ENCODE peak calls at places on chromosomes 12 and 14, in four cellular contexts. N is GM23248, W is heart right ventricle, L is uterus. J is an unnamed sample.

GRCh38 chr12:4106617-4107016 is 166.9 kb upstream of the CCND2 start:
- DNase-seq in L (no peak), W (no peak), N (no peak), J (no peak)

GRCh38 chr14:21498540-21499526 is 12.3 kb downstream of the METTL3 start:
- DNase-seq in N (peak), W (no peak), L (no peak), J (no peak)

GRCh38 chr14:61120576-61120975 is 139.5 kb downstream of the SLC38A6 start:
- DNase-seq in L (no peak), N (no peak), W (no peak), J (no peak)

GRCh38 chr12:3973269-3973884 is 100.2 kb upstream of the PARP11 start:
- DNase-seq in L (no peak), W (no peak), N (no peak), J (no peak)

GRCh38 chr12:132836803-132837331 is 8.2 kb upstream of the GOLGA3 start:
- DNase-seq in W (no peak), N (no peak), L (no peak), J (no peak)

GRCh38 chr14:77926942-77927341 is 127.0 kb downstream of the ADCK1 start:
- DNase-seq in L (no peak), N (no peak), W (no peak), J (no peak)

GRCh38 chr14:76109087-76109880 is 42.4 kb upstream of the GPATCH2L start:
- DNase-seq in L (no peak), W (no peak), N (peak), J (no peak)

GRCh38 chr12:1796515-1797010 is 23.8 kb upstream of the LRTM2 start:
- DNase-seq in L (no peak), W (peak), N (peak), J (peak)

GRCh38 chr12:130992448-130992847 is 38.7 kb downstream of the ADGRD1 start:
- DNase-seq in L (no peak), N (no peak), W (no peak), J (no peak)

GRCh38 chr12:31353730-31354708 is 28.1 kb upstream of the SINHCAF start:
- DNase-seq in L (no peak), W (no peak), N (no peak), J (no peak)

GRCh38 chr12:93378373-93379310 is 917 bp downstream of the NUDT4 start:
- DNase-seq in N (peak), W (peak), L (peak), J (no peak)

GRCh38 chr12:76183459-76184186 is 99.1 kb upstream of the NAP1L1 start:
- DNase-seq in N (peak), L (peak), W (no peak), J (no peak)

GRCh38 chr14:79585845-79586244 is 625.5 kb downstream of the DIO2 start:
- DNase-seq in L (no peak), W (no peak), N (no peak), J (no peak)

GRCh38 chr14:95173518-95173917 is 16.2 kb upstream of the DICER1 start:
- DNase-seq in L (no peak), N (no peak), W (no peak), J (no peak)

GRCh38 chr14:61545716-61546455 is 149.4 kb upstream of the HIF1A start:
- DNase-seq in N (no peak), L (no peak), W (no peak), J (no peak)

GRCh38 chr12:96419576-96420254 is 19.5 kb upstream of the CDK17 start:
- DNase-seq in N (no peak), L (no peak), W (no peak), J (no peak)

GRCh38 chr14:100398044-100398443 is 74.9 kb downstream of the SLC25A47 start:
- DNase-seq in N (no peak), L (no peak), W (no peak), J (no peak)

GRCh38 chr12:50353869-50354593 is 42.4 kb downstream of the FAM186A start:
- DNase-seq in N (no peak), L (no peak), W (no peak), J (no peak)

GRCh38 chr12:29879606-29880308 is 96.0 kb upstream of the TMTC1 start:
- DNase-seq in W (no peak), N (no peak), L (no peak), J (no peak)

GRCh38 chr14:59221558-59221957 is 33.1 kb downstream of the DAAM1 start:
- DNase-seq in N (peak), W (no peak), L (no peak), J (no peak)

GRCh38 chr12:39723831-39724230 is 104.2 kb upstream of the ABCD2 start:
- DNase-seq in N (peak), L (no peak), W (no peak), J (peak)
- H3K27ac ChIP-seq in N (no peak), L (no peak), W (no peak), J (no peak)

DNA sequence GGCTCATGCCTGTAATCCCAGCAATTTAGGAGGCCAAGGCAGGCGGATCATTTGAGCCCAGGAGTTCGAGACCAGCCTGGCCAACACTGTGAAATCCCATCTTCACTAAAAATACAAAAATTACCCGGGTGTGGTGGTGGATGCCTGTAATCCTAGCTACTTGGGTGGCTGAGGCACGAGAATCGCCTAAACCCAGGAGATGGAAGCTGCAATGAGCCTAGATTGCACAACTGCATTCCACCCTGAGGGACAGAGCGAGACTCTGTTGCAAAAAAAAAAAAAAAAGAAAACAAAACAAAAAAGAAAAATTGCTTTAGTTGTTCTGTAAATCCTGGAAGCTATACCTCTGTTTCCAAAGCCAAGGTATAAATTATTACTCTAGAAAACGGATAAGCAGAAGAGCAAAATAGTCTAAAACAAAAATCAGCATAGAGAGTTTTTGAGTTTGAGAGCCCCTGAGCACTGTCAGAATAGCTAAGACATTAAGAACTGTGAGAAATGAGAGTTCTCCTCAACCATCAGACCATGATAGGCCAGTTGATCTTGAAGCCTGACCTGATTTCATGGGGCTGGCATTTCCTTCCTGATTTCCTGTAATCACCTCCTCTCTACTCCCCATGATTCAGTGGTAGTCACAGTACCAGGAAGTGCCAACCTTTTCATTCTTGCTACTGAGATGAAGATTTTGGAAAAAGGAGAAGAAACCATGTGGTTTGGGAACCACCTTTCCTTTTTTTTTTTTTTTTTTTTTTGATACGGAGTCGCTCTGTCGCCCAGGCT is 31.7 kb downstream of the ATP2A2 start:
- DNase-seq in L (peak), W (no peak), N (peak), J (no peak)
- H3K27ac ChIP-seq in L (peak), W (no peak), N (peak), J (peak)

DNA sequence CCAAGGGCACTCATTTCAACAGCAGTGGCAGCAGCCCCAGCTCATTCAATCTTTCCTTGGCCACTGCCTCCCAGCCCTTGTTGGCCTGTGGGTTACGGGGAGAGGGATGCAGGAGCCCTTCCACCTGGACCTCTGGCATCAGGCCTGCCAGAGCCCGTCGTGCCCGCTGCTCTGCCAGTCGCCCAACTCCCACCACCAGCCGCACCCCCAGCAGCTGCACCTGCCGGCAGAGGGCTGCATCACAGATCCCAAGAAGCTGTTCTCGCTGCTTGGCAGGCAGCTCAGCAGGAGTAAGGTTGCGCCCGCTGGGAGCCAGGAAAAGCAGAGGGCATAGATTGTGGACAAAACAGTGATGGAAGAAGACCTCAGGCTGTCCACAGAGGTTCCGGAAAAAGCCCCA is 6.7 kb downstream of the SMUG1 start:
- DNase-seq in L (no peak), W (no peak), N (no peak), J (no peak)
- H3K27ac ChIP-seq in L (no peak), W (no peak), N (no peak), J (no peak)

GRCh38 chr14:69129264-69129880 is 23.5 kb downstream of the DCAF5 start:
- DNase-seq in L (peak), N (peak), W (peak), J (peak)
- H3K27ac ChIP-seq in L (peak), N (peak), W (no peak), J (no peak)

GRCh38 chr14:36424478-36425102 is 95.4 kb downstream of the NKX2-1 start:
- DNase-seq in W (no peak), L (no peak), N (no peak), J (no peak)

GRCh38 chr14:36429692-36430091 is 90.3 kb downstream of the NKX2-1 start:
- DNase-seq in W (no peak), L (no peak), N (no peak), J (no peak)

GRCh38 chr14:36426113-36426512 is 93.9 kb downstream of the NKX2-1 start:
- DNase-seq in L (no peak), W (no peak), N (no peak), J (no peak)

GRCh38 chr14:36428350-36428749 is 91.7 kb downstream of the NKX2-1 start:
- DNase-seq in W (no peak), N (no peak), L (no peak), J (no peak)

DNA sequence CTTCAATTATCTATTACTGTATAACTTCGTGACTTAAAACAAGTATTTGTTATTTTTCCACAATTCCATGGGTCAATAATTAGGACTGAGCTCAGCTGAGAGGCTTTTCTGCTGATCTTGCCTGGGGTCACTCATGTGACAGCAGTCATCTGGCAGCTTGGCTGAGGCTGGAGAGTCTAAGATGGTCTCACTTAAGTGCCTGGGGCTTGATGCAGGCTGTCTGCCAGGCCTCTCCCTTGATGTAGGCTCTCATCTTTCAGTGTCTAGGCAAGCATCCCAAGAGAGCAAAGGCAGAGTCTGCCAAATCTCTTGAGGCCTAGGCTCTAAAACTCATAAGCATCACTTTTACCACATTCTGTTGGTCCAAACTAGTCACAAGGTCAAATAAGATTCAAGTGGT is 93.2 kb downstream of the NKX2-1 start:
- DNase-seq in W (no peak), N (no peak), L (no peak), J (no peak)
- H3K27ac ChIP-seq in W (no peak), N (no peak), L (no peak), J (no peak)

GRCh38 chr12:124494751-124495129 is 72.7 kb downstream of the NCOR2 start:
- DNase-seq in N (no peak), L (no peak), W (peak), J (no peak)
- H3K27ac ChIP-seq in N (no peak), L (no peak), W (no peak), J (no peak)

DNA sequence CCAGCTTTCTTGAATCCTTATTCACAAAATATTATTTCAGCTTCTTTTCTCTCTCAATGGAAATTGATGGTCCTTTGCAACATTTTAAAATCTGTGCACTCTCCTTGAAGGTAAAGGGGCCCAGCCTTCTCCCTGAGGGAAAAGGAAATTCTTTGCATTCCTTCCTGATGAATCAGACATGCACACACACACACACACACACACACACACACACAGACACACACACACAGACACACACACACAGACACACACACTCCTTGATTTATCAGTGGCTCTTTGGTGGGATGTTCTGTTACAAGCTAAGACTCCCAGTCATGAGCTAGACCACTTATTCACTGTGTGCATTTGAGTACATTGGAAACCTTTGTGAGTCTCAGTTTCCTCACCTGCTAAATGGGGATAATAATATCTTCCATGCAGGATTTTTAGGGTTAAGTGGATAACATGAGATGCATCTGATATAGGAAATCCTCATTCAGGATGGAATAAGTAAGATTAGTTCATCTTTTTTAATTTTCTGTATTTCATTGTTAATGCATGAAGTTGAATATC is 45.1 kb upstream of the HMGA2 start:
- DNase-seq in W (no peak), N (peak), L (no peak), J (no peak)
- H3K27ac ChIP-seq in W (no peak), N (peak), L (no peak), J (no peak)

DNA sequence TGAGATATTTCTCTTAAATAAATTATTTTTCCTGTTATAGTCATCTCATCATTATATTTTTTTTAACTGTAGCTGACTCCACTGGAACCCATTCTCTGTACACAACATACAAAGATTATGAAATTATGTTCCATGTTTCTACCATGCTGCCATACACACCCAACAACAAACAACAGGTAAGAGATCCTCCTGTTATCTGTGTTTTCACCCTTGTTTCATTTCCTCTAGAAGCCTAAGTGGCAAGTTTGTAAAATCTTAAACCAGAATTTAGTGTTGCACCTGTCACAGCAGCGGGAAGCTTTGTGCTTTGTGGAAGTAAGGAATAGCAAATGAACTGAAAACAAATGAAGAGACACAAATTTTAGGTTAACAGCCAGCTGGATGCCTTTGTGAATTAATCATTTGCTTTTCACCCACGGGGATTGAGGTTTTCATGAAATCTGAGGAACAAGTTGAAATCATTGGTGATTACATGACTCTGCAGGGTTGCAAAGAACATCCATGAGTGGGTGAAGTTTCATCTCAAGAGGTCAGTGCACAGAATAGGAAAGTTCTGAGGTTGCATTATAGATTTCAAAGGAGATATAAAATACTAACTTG is 273.9 kb upstream of the RGS6 start:
- DNase-seq in N (peak), L (no peak), W (no peak), J (no peak)
- H3K27ac ChIP-seq in N (peak), L (no peak), W (no peak), J (no peak)